ENCODE peak calls at places on chromosomes 16 and 17, in four cellular contexts. T is GM12878, E is K562, P is HepG2. C is an unnamed sample.

GRCh38 chr17:68456529-68457167 is 648 bp downstream of the WIPI1 start:
- DNase-seq in T (no peak), E (no peak), P (peak; percentile 92), C (peak; percentile 47)

GRCh38 chr16:53518550-53519416 is 15.8 kb upstream of the AKTIP start:
- DNase-seq in T (peak; percentile 97), E (peak; percentile 39), P (no peak), C (no peak)

GRCh38 chr16:17556276-17557052 is 85.7 kb upstream of the XYLT1 start:
- DNase-seq in T (no peak), E (peak; percentile 27), P (peak; percentile 49), C (peak; percentile 38)

GRCh38 chr16:85364323-85365040 is 248.6 kb upstream of the GSE1 start:
- DNase-seq in T (no peak), E (no peak), P (no peak), C (no peak)

GRCh38 chr16:62089715-62090114 is 53.5 kb upstream of the CDH8 start:
- DNase-seq in T (no peak), E (no peak), P (no peak), C (no peak)

GRCh38 chr17:44076716-44077594 is 6.4 kb downstream of the G6PC3 start:
- DNase-seq in T (no peak), E (no peak), P (peak; percentile 63), C (no peak)

GRCh38 chr16:71179569-71179968 is 51.0 kb downstream of the HYDIN start:
- DNase-seq in T (no peak), E (no peak), P (no peak), C (no peak)

GRCh38 chr16:13150181-13150885 is 248.9 kb downstream of the SHISA9 start:
- DNase-seq in T (no peak), E (no peak), P (no peak), C (no peak)

GRCh38 chr17:15930426-15930825 is 14.5 kb upstream of the ADORA2B start:
- DNase-seq in T (no peak), E (no peak), P (no peak), C (no peak)

GRCh38 chr17:19299214-19299747 is 62.1 kb downstream of the EPN2 start:
- DNase-seq in T (no peak), E (no peak), P (no peak), C (no peak)

DNA sequence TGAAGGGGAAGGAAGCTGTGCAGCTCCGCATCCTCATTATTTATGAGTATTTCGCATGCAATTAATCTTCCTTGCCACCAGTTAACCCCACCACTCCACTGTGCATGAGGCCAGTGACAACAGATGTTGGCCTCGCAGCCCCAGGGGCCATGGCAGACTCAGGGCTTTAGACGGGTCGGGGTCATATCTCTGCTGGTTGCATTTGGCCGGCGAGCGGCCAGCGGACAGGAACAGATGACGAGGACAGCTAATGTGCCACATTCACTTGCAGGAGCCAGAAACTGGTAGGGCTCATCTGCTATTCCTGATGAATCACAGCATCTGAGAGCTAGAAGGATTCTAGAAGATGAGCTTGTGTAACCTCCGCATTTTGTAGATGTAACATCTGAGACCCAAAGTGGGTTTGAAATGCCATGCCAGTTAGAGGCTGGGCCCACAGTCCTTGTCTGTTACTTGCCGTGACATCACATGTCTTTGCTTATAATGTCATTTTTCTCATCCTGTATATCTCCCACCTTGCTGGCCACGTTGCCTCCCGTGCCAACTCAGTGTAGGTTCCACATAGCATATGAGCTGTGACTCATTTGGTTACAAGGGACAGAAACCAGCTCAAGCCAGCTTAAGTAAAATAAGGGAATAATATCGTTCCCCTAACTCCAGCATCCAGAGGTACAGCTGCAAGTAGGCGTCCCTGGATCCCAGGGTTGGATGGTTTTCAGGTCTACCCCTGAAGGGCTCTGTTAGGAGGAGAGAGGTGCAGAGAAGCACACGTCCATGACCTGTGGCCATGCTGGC is 137.2 kb downstream of the SNX29 start:
- DNase-seq in T (no peak), E (no peak), P (no peak), C (no peak)
- TF ChIP-seq FOXK2 in T (no peak), E (no peak), P (no peak), C (no peak)

DNA sequence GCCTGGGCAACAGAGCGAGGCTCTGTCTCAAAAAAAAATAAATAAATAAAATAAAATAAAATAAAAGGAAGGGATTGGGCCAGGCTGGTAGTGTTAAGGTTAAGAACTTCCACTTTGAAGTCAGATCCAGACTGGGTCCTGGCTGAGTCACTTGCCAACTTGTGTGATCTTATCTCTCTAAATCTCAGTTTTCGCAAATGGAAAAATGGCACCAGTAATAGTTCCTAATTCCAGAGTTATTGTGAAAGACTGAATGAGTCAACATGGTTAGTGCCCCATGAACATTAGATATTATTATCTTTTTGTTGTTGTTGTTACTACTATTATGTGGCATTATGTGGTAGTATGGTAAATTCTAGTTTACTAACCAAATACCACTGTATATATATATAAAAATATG is 188.0 kb upstream of the AXIN2 start:
- DNase-seq in T (no peak), E (no peak), P (peak; percentile 65), C (no peak)
- TF ChIP-seq FOXK2 in T (no peak), E (no peak), P (no peak), C (no peak)

DNA sequence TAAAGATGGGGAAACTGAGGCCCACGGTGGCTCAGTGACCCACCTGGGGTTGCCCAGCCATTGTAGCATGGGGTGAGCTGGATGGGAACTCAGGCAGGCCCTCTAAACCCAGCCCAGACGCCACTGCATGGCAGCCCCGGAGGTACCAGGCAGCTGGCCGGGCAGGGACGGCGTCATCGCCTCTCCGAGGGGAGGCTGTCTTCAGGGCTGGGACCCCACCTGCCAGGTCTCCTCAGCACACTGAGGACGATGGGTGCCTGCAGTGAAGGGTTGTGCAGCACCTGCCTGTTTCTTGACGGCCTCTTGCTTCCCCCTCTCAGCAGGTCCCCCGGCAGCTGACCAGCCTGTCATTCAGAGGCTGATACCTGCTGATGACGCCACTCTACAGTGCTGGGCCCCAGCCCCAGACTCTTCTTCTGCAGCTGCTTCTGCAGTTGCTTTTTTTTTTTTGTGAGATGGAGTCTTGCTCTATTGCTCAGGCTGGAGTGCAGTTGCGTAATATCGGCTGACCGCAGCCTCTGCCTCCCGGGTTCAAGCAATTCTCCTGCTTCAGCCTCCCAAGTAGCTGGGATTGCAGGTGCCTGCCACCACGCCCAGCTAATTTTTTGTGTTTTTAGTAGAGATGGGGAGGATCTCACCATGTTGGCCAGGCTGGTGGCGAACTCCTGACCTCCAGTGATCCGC is 24.7 kb downstream of the RNF213 start:
- DNase-seq in T (no peak), E (no peak), P (no peak), C (no peak)
- TF ChIP-seq FOXK2 in T (no peak), E (no peak), P (no peak), C (no peak)

GRCh38 chr17:4764612-4765011 is 7.1 kb upstream of the TM4SF5 start:
- DNase-seq in T (no peak), E (no peak), P (no peak), C (no peak)
- TF ChIP-seq FOXK2 in T (no peak), E (no peak), P (no peak), C (no peak)